ENCODE peak calls at places on chromosomes 7 and 10, in five cellular contexts. E is RWPE1, M is fibroblast of lung, J is PC-3, F is esophagus muscularis mucosa. L is an unnamed sample.

GRCh38 chr7:124459101-124460052 is 306.2 kb downstream of the GPR37 start:
- DNase-seq in E (no peak), M (peak), J (no peak), F (no peak), L (no peak)

GRCh38 chr10:124266468-124267230 is 152.1 kb downstream of the OAT start:
- DNase-seq in E (peak), M (no peak), J (peak), F (no peak), L (no peak)

GRCh38 chr7:134701272-134701671 is 54.6 kb downstream of the BPGM start:
- DNase-seq in E (no peak), M (peak), J (peak), F (no peak), L (no peak)

GRCh38 chr7:44193011-44193802 is 4.0 kb upstream of the GCK start:
- DNase-seq in E (no peak), M (no peak), J (no peak), F (no peak), L (no peak)

GRCh38 chr10:70622981-70623844 is 20.7 kb upstream of the PRF1 start:
- DNase-seq in E (no peak), M (peak), J (no peak), F (no peak), L (no peak)

GRCh38 chr10:45058580-45058979 is 57.9 kb downstream of the ZNF22 start:
- DNase-seq in E (no peak), M (no peak), J (peak), F (no peak), L (no peak)

GRCh38 chr10:5607594-5607993 is 58.8 kb downstream of the ASB13 start:
- DNase-seq in E (no peak), M (no peak), J (no peak), F (no peak), L (no peak)

GRCh38 chr7:1745576-1746490 is 75.8 kb downstream of the ELFN1 start:
- DNase-seq in E (no peak), M (no peak), J (no peak), F (no peak), L (no peak)

GRCh38 chr10:104317195-104318095 is 20.8 kb downstream of the ITPRIP start:
- DNase-seq in E (no peak), M (peak), J (peak), F (no peak), L (peak)

GRCh38 chr7:106818736-106819135 is 46.3 kb upstream of the PIK3CG start:
- DNase-seq in E (no peak), M (no peak), J (no peak), F (no peak), L (no peak)

GRCh38 chr7:106824458-106824857 is 40.6 kb upstream of the PIK3CG start:
- DNase-seq in E (no peak), M (no peak), J (peak), F (no peak), L (peak)

GRCh38 chr7:106819546-106819945 is 45.5 kb upstream of the PIK3CG start:
- DNase-seq in E (no peak), M (no peak), J (no peak), F (peak), L (no peak)

GRCh38 chr7:106820321-106821217 is 44.5 kb upstream of the PIK3CG start:
- DNase-seq in E (no peak), M (no peak), J (no peak), F (peak), L (no peak)

GRCh38 chr7:106823631-106824030 is 41.5 kb upstream of the PIK3CG start:
- DNase-seq in E (no peak), M (no peak), J (peak), F (peak), L (no peak)
- H3K27ac ChIP-seq in E (no peak), M (no peak), J (peak), F (no peak), L (no peak)

DNA sequence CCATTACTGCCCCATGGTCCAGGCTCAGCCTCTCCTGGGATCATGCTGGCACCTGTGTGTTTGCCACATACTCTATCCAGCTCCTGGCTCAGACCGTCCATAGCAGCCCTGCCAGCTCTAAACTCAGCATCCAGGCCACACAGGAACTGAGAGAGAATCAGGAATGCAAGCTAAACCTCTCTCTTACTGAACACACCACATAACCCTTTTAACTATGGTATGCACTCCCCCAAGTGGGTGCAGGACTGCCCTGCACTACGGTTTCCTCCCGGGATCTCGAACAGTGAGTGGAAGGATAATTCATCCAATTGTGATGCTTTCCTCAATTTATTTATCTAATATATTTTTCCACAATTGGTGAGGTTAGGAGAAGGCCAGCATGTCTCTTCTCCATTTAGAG is 17.1 kb upstream of the ZNF800 start:
- DNase-seq in E (no peak), M (no peak), J (no peak), F (no peak), L (no peak)
- TF ChIP-seq CTCF in E (no peak), M (no peak), J (no peak), F (no peak), L (peak)

GRCh38 chr10:21285207-21285606 is 240.3 kb downstream of the SKIDA1 start:
- DNase-seq in E (no peak), M (no peak), J (no peak), F (no peak), L (no peak)
- H3K27ac ChIP-seq in E (no peak), M (no peak), J (peak), F (no peak), L (no peak)

GRCh38 chr10:114157912-114158311 is 16.1 kb downstream of the CCDC186 start:
- DNase-seq in E (no peak), M (no peak), J (no peak), F (no peak), L (no peak)
- TF ChIP-seq CTCF in E (no peak), M (no peak), J (peak), F (no peak), L (no peak)